ENCODE peak calls at places on chromosomes 12 and 14, in eight cellular contexts. T is GM12865, Q is hepatocyte, S is ovary, J is PC-3, U is spleen, V is AG04450, Z is endodermal cell. O is an unnamed sample.

GRCh38 chr12:106331594-106331993 is 26.0 kb upstream of the POLR3B start:
- DNase-seq in T (no peak), Q (no peak), S (no peak), J (no peak), U (no peak), V (no peak), Z (no peak), O (no peak)

GRCh38 chr14:58133739-58134138 is 18.3 kb downstream of the ARMH4 start:
- DNase-seq in T (no peak), Q (peak; percentile 29), S (no peak), J (peak; percentile 97), U (no peak), V (peak; percentile 47), Z (no peak), O (no peak)

GRCh38 chr12:87952850-87953249 is 76.4 kb downstream of the C12orf50 start:
- DNase-seq in T (no peak), Q (no peak), S (no peak), J (no peak), U (no peak), V (no peak), Z (peak; percentile 62), O (no peak)

GRCh38 chr12:34398706-34399630 is 376.7 kb downstream of the ALG10 start:
- DNase-seq in T (no peak), Q (peak; percentile 2), S (peak; percentile 14), J (no peak), U (peak; percentile 53), V (no peak), Z (peak; percentile 22), O (no peak)

GRCh38 chr14:50859296-50859624 is 12.6 kb upstream of the ABHD12B start:
- DNase-seq in T (peak; percentile 11), Q (no peak), S (no peak), J (peak; percentile 30), U (no peak), V (no peak), Z (no peak), O (no peak)

GRCh38 chr12:119710374-119710773 is 42.4 kb downstream of the PRKAB1 start:
- DNase-seq in T (no peak), Q (no peak), S (no peak), J (peak; percentile 18), U (no peak), V (no peak), Z (no peak), O (no peak)

GRCh38 chr12:22709292-22709691 is 84.3 kb downstream of the ETNK1 start:
- DNase-seq in T (peak; percentile 46), Q (peak; percentile 17), S (no peak), J (peak; percentile 46), U (no peak), V (no peak), Z (no peak), O (no peak)

GRCh38 chr12:50222275-50222783 is 55.2 kb upstream of the CERS5 start:
- DNase-seq in T (peak; percentile 59), Q (peak; percentile 81), S (peak; percentile 80), J (peak; percentile 57), U (no peak), V (peak; percentile 89), Z (peak; percentile 87), O (peak; percentile 77)

GRCh38 chr12:52096332-52097044 is 17.0 kb downstream of the SMIM41 start:
- DNase-seq in T (no peak), Q (no peak), S (no peak), J (no peak), U (no peak), V (no peak), Z (no peak), O (no peak)

GRCh38 chr12:52091869-52092268 is 12.4 kb downstream of the SMIM41 start:
- DNase-seq in T (no peak), Q (no peak), S (no peak), J (no peak), U (no peak), V (no peak), Z (no peak), O (no peak)

GRCh38 chr12:52090291-52090690 is 10.8 kb downstream of the SMIM41 start:
- DNase-seq in T (no peak), Q (no peak), S (no peak), J (no peak), U (no peak), V (no peak), Z (no peak), O (no peak)

GRCh38 chr12:52091061-52091460 is 11.6 kb downstream of the SMIM41 start:
- DNase-seq in T (no peak), Q (no peak), S (no peak), J (no peak), U (no peak), V (no peak), Z (no peak), O (no peak)

GRCh38 chr12:52093346-52093745 is 13.8 kb downstream of the SMIM41 start:
- DNase-seq in T (no peak), Q (no peak), S (no peak), J (no peak), U (peak; percentile 46), V (no peak), Z (no peak), O (no peak)
- H3K4me3 ChIP-seq in T (no peak overlapping the region), Q (no peak overlapping the region), S (no peak overlapping the region), J (no peak overlapping the region), U (no peak overlapping the region), V (no peak overlapping the region), Z (no peak overlapping the region), O (no peak overlapping the region)

GRCh38 chr12:14959916-14960315 is 1.5 kb downstream of the ARHGDIB start:
- DNase-seq in T (no peak), Q (no peak), S (no peak), J (no peak), U (peak; percentile 77), V (no peak), Z (no peak), O (no peak)

GRCh38 chr12:14959463-14959862 is 1.9 kb downstream of the ARHGDIB start:
- DNase-seq in T (no peak), Q (no peak), S (no peak), J (no peak), U (no peak), V (no peak), Z (no peak), O (no peak)

GRCh38 chr12:14957769-14958168 is 3.6 kb downstream of the ARHGDIB start:
- DNase-seq in T (no peak), Q (no peak), S (no peak), J (no peak), U (no peak), V (no peak), Z (no peak), O (no peak)

GRCh38 chr12:14958361-14959125 is 2.9 kb downstream of the ARHGDIB start:
- DNase-seq in T (no peak), Q (no peak), S (no peak), J (no peak), U (peak; percentile 71), V (no peak), Z (no peak), O (no peak)

DNA sequence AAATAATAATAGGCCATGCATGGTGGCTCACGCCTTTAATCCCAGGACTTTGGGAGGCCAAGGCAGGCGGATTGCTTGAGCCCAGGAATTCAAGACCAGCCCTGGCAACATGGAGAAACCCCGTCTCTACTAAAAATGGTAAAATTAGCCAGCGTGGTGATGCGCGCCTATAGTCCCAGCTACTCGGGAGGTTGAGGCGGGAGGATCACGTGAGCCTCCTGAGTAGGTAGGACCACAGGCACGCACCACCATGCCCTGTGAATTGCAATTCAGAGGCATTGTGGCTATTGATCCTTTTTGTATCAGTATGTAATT is 2.3 kb downstream of the ARHGDIB start:
- DNase-seq in T (no peak), Q (no peak), S (no peak), J (no peak), U (peak; percentile 75), V (no peak), Z (no peak), O (no peak)
- H3K4me3 ChIP-seq in T (peak overlapping the region; percentile 98), Q (no peak overlapping the region), S (no peak overlapping the region), J (no peak overlapping the region), U (peak overlapping the region; percentile 76), V (no peak overlapping the region), Z (no peak overlapping the region), O (no peak overlapping the region)

GRCh38 chr12:120905856-120906384 is 1.8 kb upstream of the SPPL3 start:
- DNase-seq in T (no peak), Q (no peak), S (no peak), J (no peak), U (no peak), V (no peak), Z (peak; percentile 45), O (no peak)

GRCh38 chr12:120903382-120903817 is 758 bp downstream of the SPPL3 start:
- DNase-seq in T (peak; percentile 81), Q (peak; percentile 74), S (peak; percentile 53), J (peak; percentile 42), U (peak; percentile 93), V (no peak), Z (peak; percentile 81), O (no peak)

GRCh38 chr12:120902846-120903381 is 1.2 kb downstream of the SPPL3 start:
- DNase-seq in T (no peak), Q (no peak), S (no peak), J (peak; percentile 30), U (no peak), V (no peak), Z (no peak), O (no peak)

GRCh38 chr12:120903818-120904773 is at the start of gene SPPL3:
- DNase-seq in T (peak; percentile 95), Q (peak; percentile 96), S (peak; percentile 94), J (peak; percentile 88), U (peak; percentile 98), V (peak; percentile 36), Z (peak; percentile 99), O (peak; percentile 4)

DNA sequence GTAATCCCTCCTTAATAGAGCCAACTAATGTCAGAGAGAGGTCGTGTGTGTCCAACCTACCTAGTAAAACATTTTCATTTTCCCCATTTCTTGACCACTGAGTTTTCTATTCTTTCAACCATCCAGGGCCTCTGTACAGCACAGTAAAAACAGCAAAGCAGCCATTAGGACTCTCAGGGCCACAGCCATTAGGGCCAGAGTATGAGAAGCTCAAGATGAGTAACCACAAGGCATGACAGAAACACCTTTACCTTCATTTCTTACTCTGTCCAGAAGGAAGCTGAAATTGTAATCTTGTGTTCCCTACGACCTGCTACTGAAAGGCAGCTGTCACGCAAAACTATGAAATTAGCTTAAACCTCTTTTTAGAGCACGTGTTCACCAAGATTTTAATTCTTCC is 2.3 kb downstream of the SPPL3 start:
- DNase-seq in T (peak; percentile 50), Q (no peak), S (no peak), J (peak; percentile 25), U (no peak), V (no peak), Z (peak; percentile 28), O (no peak)
- H3K4me3 ChIP-seq in T (peak overlapping the region; percentile 95), Q (no peak overlapping the region), S (no peak overlapping the region), J (peak overlapping the region; percentile 94), U (peak overlapping the region; percentile 94), V (no peak overlapping the region), Z (peak overlapping the region; percentile 82), O (no peak overlapping the region)

GRCh38 chr12:31361730-31362114 is 35.8 kb upstream of the SINHCAF start:
- DNase-seq in T (no peak), Q (no peak), S (no peak), J (no peak), U (no peak), V (no peak), Z (no peak), O (no peak)
- H3K4me3 ChIP-seq in T (no peak overlapping the region), Q (no peak overlapping the region), S (no peak overlapping the region), J (no peak overlapping the region), U (no peak overlapping the region), V (no peak overlapping the region), Z (no peak overlapping the region), O (no peak overlapping the region)

GRCh38 chr12:123065666-123066457 is 85.0 kb downstream of the PITPNM2 start:
- DNase-seq in T (no peak), Q (no peak), S (no peak), J (no peak), U (no peak), V (no peak), Z (no peak), O (no peak)
- H3K4me3 ChIP-seq in T (no peak overlapping the region), Q (no peak overlapping the region), S (no peak overlapping the region), J (no peak overlapping the region), U (no peak overlapping the region), V (no peak overlapping the region), Z (no peak overlapping the region), O (no peak overlapping the region)